ENCODE peak calls at places on chromosomes 6 and 20, in four cellular contexts. Q, G, I and V are unnamed samples.
A peak's percentile ranks its signal among the peaks of the same experiment; 100 is the strongest.

GRCh38 chr20:36604952-36605308 is 649 bp upstream of the RAB5IF start:
- DNase-seq in Q (peak; percentile 7), G (peak; percentile 24), I (peak; percentile 66), V (no peak)

GRCh38 chr6:46103437-46103836 is 26.4 kb upstream of the ENPP4 start:
- DNase-seq in Q (no peak), G (no peak), I (no peak), V (no peak)

GRCh38 chr6:107318100-107318736 is 141.1 kb downstream of the PDSS2 start:
- DNase-seq in Q (peak; percentile 16), G (peak; percentile 76), I (peak; percentile 50), V (peak; percentile 72)

GRCh38 chr6:3764516-3765333 is 13.2 kb upstream of the PXDC1 start:
- DNase-seq in Q (no peak), G (no peak), I (no peak), V (no peak)

GRCh38 chr20:24899153-24899552 is 49.9 kb upstream of the CST7 start:
- DNase-seq in Q (no peak), G (no peak), I (no peak), V (no peak)

GRCh38 chr20:35462351-35462750 is 7.0 kb downstream of the CEP250 start:
- DNase-seq in Q (no peak), G (peak; percentile 94), I (no peak), V (no peak)

GRCh38 chr6:44489912-44490604 is 102.6 kb downstream of the CDC5L start:
- DNase-seq in Q (peak; percentile 87), G (no peak), I (no peak), V (no peak)

GRCh38 chr6:111872521-111873177 is 603 bp downstream of the FYN start:
- DNase-seq in Q (no peak), G (peak; percentile 48), I (peak; percentile 34), V (peak; percentile 23)

GRCh38 chr20:11907621-11908020 is 10.1 kb upstream of the BTBD3 start:
- DNase-seq in Q (no peak), G (no peak), I (no peak), V (no peak)

GRCh38 chr20:33791959-33792597 is 19.1 kb upstream of the CHMP4B start:
- DNase-seq in Q (no peak), G (peak; percentile 73), I (peak; percentile 69), V (peak; percentile 50)

GRCh38 chr6:34521463-34522288 is 34.5 kb downstream of the SPDEF start:
- DNase-seq in Q (no peak), G (no peak), I (no peak), V (no peak)

GRCh38 chr20:59403261-59403961 is 103.0 kb downstream of the EDN3 start:
- DNase-seq in Q (peak; percentile 15), G (peak; percentile 87), I (peak; percentile 62), V (peak; percentile 34)

GRCh38 chr6:113696960-113697359 is 160.2 kb upstream of the MARCKS start:
- DNase-seq in Q (no peak), G (no peak), I (no peak), V (no peak)

GRCh38 chr6:108744244-108744972 is 103.8 kb upstream of the ARMC2 start:
- DNase-seq in Q (no peak), G (no peak), I (no peak), V (no peak)

GRCh38 chr6:43723737-43724295 is 36.2 kb upstream of the MRPS18A start:
- DNase-seq in Q (peak; percentile 84), G (peak; percentile 91), I (peak; percentile 90), V (no peak)

GRCh38 chr20:9912858-9913434 is 74.1 kb upstream of the PAK5 start:
- DNase-seq in Q (peak; percentile 35), G (peak; percentile 4), I (peak; percentile 21), V (no peak)

GRCh38 chr20:48636301-48636700 is 191.5 kb downstream of the PREX1 start:
- DNase-seq in Q (no peak), G (no peak), I (no peak), V (no peak)

GRCh38 chr6:43951063-43951755 is 176.0 kb downstream of the MRPL14 start:
- DNase-seq in Q (no peak), G (peak; percentile 78), I (peak; percentile 75), V (peak; percentile 89)

GRCh38 chr6:126153661-126154060 is 167.3 kb downstream of the TRMT11 start:
- DNase-seq in Q (no peak), G (no peak), I (no peak), V (no peak)

GRCh38 chr20:38321959-38322598 is 18.1 kb downstream of the BPI start:
- DNase-seq in Q (peak; percentile 34), G (peak; percentile 49), I (no peak), V (no peak)

GRCh38 chr6:22785036-22785435 is 215.7 kb downstream of the HDGFL1 start:
- DNase-seq in Q (no peak), G (no peak), I (no peak), V (no peak)

GRCh38 chr6:129134535-129134934 is 251.6 kb downstream of the LAMA2 start:
- DNase-seq in Q (no peak), G (no peak), I (no peak), V (no peak)

GRCh38 chr20:37526839-37527637 is 638 bp downstream of the BLCAP start:
- DNase-seq in Q (no peak), G (no peak), I (peak; percentile 41), V (no peak)

GRCh38 chr20:4944518-4944917 is 56.8 kb downstream of the SLC23A2 start:
- DNase-seq in Q (no peak), G (no peak), I (no peak), V (no peak)

GRCh38 chr6:113734886-113735481 is 122.2 kb upstream of the MARCKS start:
- DNase-seq in Q (no peak), G (no peak), I (no peak), V (no peak)

GRCh38 chr20:36802326-36803223 is 29.0 kb upstream of the DSN1 start:
- DNase-seq in Q (no peak), G (no peak), I (no peak), V (peak; percentile 59)

GRCh38 chr6:116387374-116387773 is 16.6 kb downstream of the DSE start:
- DNase-seq in Q (no peak), G (no peak), I (no peak), V (peak; percentile 55)

GRCh38 chr6:116389357-116389756 is 18.6 kb downstream of the DSE start:
- DNase-seq in Q (no peak), G (no peak), I (no peak), V (no peak)

GRCh38 chr6:33632603-33633039 is 11.5 kb downstream of the ITPR3 start:
- DNase-seq in Q (no peak), G (peak; percentile 82), I (peak; percentile 73), V (no peak)

GRCh38 chr20:46954490-46955038 is 59.9 kb downstream of the EYA2 start:
- DNase-seq in Q (no peak), G (no peak), I (no peak), V (no peak)

GRCh38 chr6:151757506-151757955 is 50.0 kb upstream of the ESR1 start:
- DNase-seq in Q (no peak), G (no peak), I (peak; percentile 29), V (no peak)

GRCh38 chr6:150741633-150742200 is 123.8 kb upstream of the MTHFD1L start:
- DNase-seq in Q (no peak), G (no peak), I (no peak), V (no peak)

GRCh38 chr20:45138451-45139300 is 14.4 kb upstream of the WFDC12 start:
- DNase-seq in Q (no peak), G (peak; percentile 78), I (peak; percentile 88), V (peak; percentile 94)

GRCh38 chr20:62791301-62792181 is 4.7 kb upstream of the MRGBP start:
- DNase-seq in Q (peak; percentile 58), G (peak; percentile 78), I (peak; percentile 84), V (peak; percentile 76)
- H3K4me3 ChIP-seq in Q (no peak overlapping the region), G (no peak overlapping the region), I (no peak overlapping the region), V (no peak overlapping the region)

DNA sequence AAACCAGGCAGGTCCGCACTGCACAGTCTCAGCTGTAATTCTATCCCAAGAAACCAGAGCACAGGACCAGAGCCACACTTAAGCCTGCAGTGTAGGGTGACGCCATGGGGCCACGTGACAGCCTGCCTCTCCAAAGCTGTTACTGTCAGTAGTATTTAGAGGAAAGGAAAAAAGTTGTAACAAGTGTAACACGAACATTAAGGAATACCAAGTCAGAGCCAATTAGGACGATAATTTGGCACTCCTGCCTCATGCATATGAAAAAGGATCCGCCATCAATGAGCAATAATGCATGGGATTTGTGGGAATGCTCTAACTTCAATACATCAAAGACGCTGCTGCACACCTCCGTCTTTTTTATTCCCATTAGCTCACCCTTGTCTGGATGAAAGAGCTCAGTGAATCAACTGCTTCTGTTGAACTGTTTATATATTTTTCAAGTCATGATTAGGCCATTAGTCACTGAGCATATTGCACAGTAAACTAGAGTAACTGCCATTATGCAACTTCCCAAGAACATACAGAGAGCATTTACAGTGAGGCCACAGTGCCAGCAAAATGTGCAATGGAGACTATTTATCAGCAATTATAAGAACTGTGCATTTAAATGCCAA is 79.9 kb downstream of the ATXN1 start:
- DNase-seq in Q (no peak), G (no peak), I (no peak), V (no peak)
- TF ChIP-seq POLR2AphosphoS5 in Q (no peak), G (no peak), I (peak; percentile 55), V (no peak)

GRCh38 chr6:13390658-13391057 is 62.3 kb upstream of the TBC1D7 start:
- DNase-seq in Q (no peak), G (no peak), I (no peak), V (no peak)
- H3K27ac ChIP-seq in Q (no peak overlapping the region), G (no peak overlapping the region), I (no peak overlapping the region), V (no peak overlapping the region)

GRCh38 chr6:17703256-17703694 is 3.5 kb downstream of the NUP153 start:
- DNase-seq in Q (no peak), G (peak; percentile 65), I (no peak), V (no peak)
- H3K4me3 ChIP-seq in Q (no peak overlapping the region), G (peak overlapping the region; percentile 80), I (no peak overlapping the region), V (no peak overlapping the region)

GRCh38 chr6:157514659-157515496 is 133.9 kb downstream of the ZDHHC14 start:
- DNase-seq in Q (no peak), G (peak; percentile 96), I (no peak), V (peak; percentile 30)

GRCh38 chr6:157516319-157517026 is 135.5 kb downstream of the ZDHHC14 start:
- DNase-seq in Q (no peak), G (no peak), I (no peak), V (no peak)

GRCh38 chr6:157512081-157512682 is 131.2 kb downstream of the ZDHHC14 start:
- DNase-seq in Q (no peak), G (no peak), I (no peak), V (peak; percentile 36)

GRCh38 chr6:157513004-157513603 is 132.1 kb downstream of the ZDHHC14 start:
- DNase-seq in Q (no peak), G (no peak), I (no peak), V (no peak)

GRCh38 chr6:157513619-157514485 is 132.9 kb downstream of the ZDHHC14 start:
- DNase-seq in Q (no peak), G (no peak), I (no peak), V (no peak)
- TF ChIP-seq POLR2AphosphoS5 in Q (no peak), G (no peak), I (no peak), V (no peak)

DNA sequence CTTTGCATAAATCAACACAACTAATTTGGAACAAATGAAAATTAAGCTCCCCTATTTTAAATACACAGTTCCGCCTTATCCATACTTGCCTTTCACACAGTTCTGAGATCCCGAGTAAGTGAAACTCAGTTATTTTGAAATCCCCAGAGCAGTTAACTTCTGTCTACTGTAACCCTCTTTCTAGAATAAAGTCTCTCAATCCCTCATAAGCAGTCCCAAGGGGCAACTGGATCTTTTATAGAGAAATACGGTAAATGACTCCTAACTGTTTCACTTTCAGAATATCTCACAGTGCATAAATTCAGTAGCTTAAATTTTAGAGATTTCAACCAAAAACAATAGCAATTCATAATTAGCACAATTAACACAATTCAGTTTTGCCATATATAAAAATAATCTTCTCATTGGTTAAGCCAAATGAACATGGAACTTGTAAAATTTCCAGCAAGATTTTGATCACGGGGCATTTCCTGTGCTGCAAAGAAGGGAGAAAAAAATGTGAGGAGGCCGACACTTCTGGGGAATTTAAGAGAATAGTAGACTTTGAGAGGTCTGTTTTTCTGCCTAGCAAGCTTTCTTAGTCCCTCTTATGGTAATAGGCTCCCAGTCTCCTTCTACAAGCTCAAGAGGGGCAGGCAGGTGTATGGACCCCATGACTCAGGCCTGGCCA is 78.3 kb downstream of the KIF6 start:
- DNase-seq in Q (no peak), G (no peak), I (no peak), V (no peak)
- H3K27ac ChIP-seq in Q (no peak overlapping the region), G (no peak overlapping the region), I (no peak overlapping the region), V (no peak overlapping the region)